ENCODE peak calls at places on chromosomes 11 and 22, in nine cellular contexts. One of them, this sample, is unnamed. For H3K4me1, the result is how much of the 10 kb centered on the place peaks cover.

GRCh38 chr11:69914286-69915150 is 95.3 kb upstream of the FGF3 start:
- DNase-seq in left ventricle myocardium inferior: peak
- DNase-seq in naive thymus-derived CD4-positive, alpha-beta T cell: no peak
- DNase-seq in GM23248: no peak
- DNase-seq in heart left ventricle: peak
- DNase-seq in neural progenitor cell: no peak
- DNase-seq in ovary: no peak
- DNase-seq in iPS DF 6.9: no peak
- DNase-seq in fibroblast of lung: no peak
- DNase-seq in this sample: no peak

GRCh38 chr11:65445101-65445603 is 22.6 kb downstream of the NEAT1 start:
- DNase-seq in GM23248: peak
- DNase-seq in ovary: no peak
- DNase-seq in naive thymus-derived CD4-positive, alpha-beta T cell: no peak
- DNase-seq in neural progenitor cell: no peak
- DNase-seq in fibroblast of lung: peak
- DNase-seq in left ventricle myocardium inferior: no peak
- DNase-seq in heart left ventricle: no peak
- DNase-seq in iPS DF 6.9: no peak
- DNase-seq in this sample: peak

GRCh38 chr11:83702795-83703194 is 416.6 kb upstream of the CCDC90B start:
- DNase-seq in GM23248: no peak
- DNase-seq in ovary: no peak
- DNase-seq in left ventricle myocardium inferior: no peak
- DNase-seq in neural progenitor cell: no peak
- DNase-seq in heart left ventricle: no peak
- DNase-seq in fibroblast of lung: no peak
- DNase-seq in iPS DF 6.9: no peak
- DNase-seq in naive thymus-derived CD4-positive, alpha-beta T cell: no peak
- DNase-seq in this sample: no peak

GRCh38 chr11:33988586-33989370 is 62.8 kb upstream of the CAPRIN1 start:
- DNase-seq in neural progenitor cell: no peak
- DNase-seq in heart left ventricle: no peak
- DNase-seq in GM23248: no peak
- DNase-seq in fibroblast of lung: no peak
- DNase-seq in ovary: no peak
- DNase-seq in left ventricle myocardium inferior: no peak
- DNase-seq in naive thymus-derived CD4-positive, alpha-beta T cell: no peak
- DNase-seq in iPS DF 6.9: no peak
- DNase-seq in this sample: no peak

GRCh38 chr11:83480251-83480650 is 194.1 kb upstream of the CCDC90B start:
- DNase-seq in GM23248: no peak
- DNase-seq in iPS DF 6.9: no peak
- DNase-seq in ovary: no peak
- DNase-seq in fibroblast of lung: peak
- DNase-seq in neural progenitor cell: no peak
- DNase-seq in naive thymus-derived CD4-positive, alpha-beta T cell: no peak
- DNase-seq in left ventricle myocardium inferior: no peak
- DNase-seq in heart left ventricle: no peak
- DNase-seq in this sample: peak

GRCh38 chr22:30635273-30636225 is at the start of gene SLC35E4:
- DNase-seq in GM23248: peak
- DNase-seq in naive thymus-derived CD4-positive, alpha-beta T cell: peak
- DNase-seq in left ventricle myocardium inferior: peak
- DNase-seq in neural progenitor cell: peak
- DNase-seq in iPS DF 6.9: peak
- DNase-seq in ovary: peak
- DNase-seq in fibroblast of lung: peak
- DNase-seq in heart left ventricle: peak
- DNase-seq in this sample: peak

GRCh38 chr11:90558328-90558865 is 335.5 kb upstream of the CHORDC1 start:
- DNase-seq in neural progenitor cell: no peak
- DNase-seq in heart left ventricle: peak
- DNase-seq in fibroblast of lung: no peak
- DNase-seq in naive thymus-derived CD4-positive, alpha-beta T cell: no peak
- DNase-seq in iPS DF 6.9: no peak
- DNase-seq in GM23248: no peak
- DNase-seq in left ventricle myocardium inferior: no peak
- DNase-seq in ovary: no peak
- DNase-seq in this sample: no peak

GRCh38 chr11:84249344-84250135 is 963.4 kb upstream of the CCDC90B start:
- DNase-seq in ovary: no peak
- DNase-seq in fibroblast of lung: peak
- DNase-seq in GM23248: peak
- DNase-seq in left ventricle myocardium inferior: no peak
- DNase-seq in neural progenitor cell: no peak
- DNase-seq in heart left ventricle: no peak
- DNase-seq in iPS DF 6.9: no peak
- DNase-seq in naive thymus-derived CD4-positive, alpha-beta T cell: no peak
- DNase-seq in this sample: peak

GRCh38 chr11:131658952-131659351 is 288.5 kb downstream of the NTM start:
- DNase-seq in heart left ventricle: no peak
- DNase-seq in left ventricle myocardium inferior: no peak
- DNase-seq in GM23248: no peak
- DNase-seq in iPS DF 6.9: no peak
- DNase-seq in fibroblast of lung: peak
- DNase-seq in naive thymus-derived CD4-positive, alpha-beta T cell: no peak
- DNase-seq in ovary: no peak
- DNase-seq in neural progenitor cell: no peak
- DNase-seq in this sample: no peak

GRCh38 chr11:36452231-36452630 is 57.8 kb downstream of the TRAF6 start:
- DNase-seq in left ventricle myocardium inferior: no peak
- DNase-seq in neural progenitor cell: no peak
- DNase-seq in GM23248: peak
- DNase-seq in naive thymus-derived CD4-positive, alpha-beta T cell: no peak
- DNase-seq in fibroblast of lung: peak
- DNase-seq in iPS DF 6.9: no peak
- DNase-seq in heart left ventricle: no peak
- DNase-seq in ovary: no peak
- DNase-seq in this sample: no peak

GRCh38 chr11:107719062-107719461 is 7.2 kb upstream of the SLN start:
- DNase-seq in naive thymus-derived CD4-positive, alpha-beta T cell: no peak
- DNase-seq in iPS DF 6.9: no peak
- DNase-seq in ovary: no peak
- DNase-seq in left ventricle myocardium inferior: no peak
- DNase-seq in fibroblast of lung: no peak
- DNase-seq in heart left ventricle: no peak
- DNase-seq in GM23248: peak
- DNase-seq in neural progenitor cell: no peak
- DNase-seq in this sample: no peak

GRCh38 chr11:127859941-127860354 is 727.4 kb downstream of the ETS1 start:
- DNase-seq in left ventricle myocardium inferior: no peak
- DNase-seq in naive thymus-derived CD4-positive, alpha-beta T cell: no peak
- DNase-seq in neural progenitor cell: no peak
- DNase-seq in fibroblast of lung: peak
- DNase-seq in heart left ventricle: no peak
- DNase-seq in iPS DF 6.9: no peak
- DNase-seq in GM23248: peak
- DNase-seq in ovary: no peak
- DNase-seq in this sample: no peak

GRCh38 chr11:134537296-134537695 is 125.3 kb upstream of the B3GAT1 start:
- DNase-seq in neural progenitor cell: no peak
- DNase-seq in iPS DF 6.9: no peak
- DNase-seq in naive thymus-derived CD4-positive, alpha-beta T cell: no peak
- DNase-seq in GM23248: no peak
- DNase-seq in ovary: no peak
- DNase-seq in left ventricle myocardium inferior: no peak
- DNase-seq in fibroblast of lung: no peak
- DNase-seq in heart left ventricle: no peak
- DNase-seq in this sample: peak

GRCh38 chr11:9137293-9138132 is 46.1 kb upstream of the SCUBE2 start:
- DNase-seq in GM23248: peak
- DNase-seq in neural progenitor cell: peak
- DNase-seq in iPS DF 6.9: peak
- DNase-seq in left ventricle myocardium inferior: peak
- DNase-seq in ovary: peak
- DNase-seq in naive thymus-derived CD4-positive, alpha-beta T cell: peak
- DNase-seq in fibroblast of lung: peak
- DNase-seq in heart left ventricle: peak
- DNase-seq in this sample: peak

GRCh38 chr22:46115388-46115678 is 35.0 kb upstream of the PPARA start:
- DNase-seq in naive thymus-derived CD4-positive, alpha-beta T cell: no peak
- DNase-seq in iPS DF 6.9: no peak
- DNase-seq in fibroblast of lung: no peak
- DNase-seq in left ventricle myocardium inferior: no peak
- DNase-seq in GM23248: peak
- DNase-seq in ovary: no peak
- DNase-seq in neural progenitor cell: no peak
- DNase-seq in heart left ventricle: no peak
- DNase-seq in this sample: no peak

GRCh38 chr11:121482231-121483129 is 29.7 kb upstream of the SORL1-AS1 start:
- DNase-seq in neural progenitor cell: no peak
- DNase-seq in heart left ventricle: no peak
- DNase-seq in GM23248: peak
- DNase-seq in fibroblast of lung: no peak
- DNase-seq in left ventricle myocardium inferior: no peak
- DNase-seq in naive thymus-derived CD4-positive, alpha-beta T cell: peak
- DNase-seq in iPS DF 6.9: no peak
- DNase-seq in ovary: no peak
- DNase-seq in this sample: no peak

DNA sequence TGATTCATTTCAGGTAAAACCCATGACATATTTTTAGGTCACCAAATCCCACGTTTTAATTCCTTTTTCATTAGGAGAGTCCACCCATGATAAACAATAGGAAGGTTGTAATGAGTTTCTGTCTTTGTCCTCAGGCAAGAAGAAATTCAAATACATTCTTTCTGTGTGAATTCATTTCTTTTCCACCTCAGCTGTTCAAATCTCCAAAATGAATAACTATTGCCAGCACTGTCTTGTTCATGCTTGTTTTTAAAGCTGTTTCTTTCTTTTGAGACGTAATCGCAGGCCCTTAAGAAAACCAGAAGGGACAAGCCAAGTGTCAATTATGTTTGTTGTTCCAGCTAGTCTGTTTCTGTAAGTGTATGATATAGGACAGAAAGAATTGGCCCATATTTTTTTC is 20.3 kb downstream of the MMP27 start:
- DNase-seq in neural progenitor cell: no peak
- DNase-seq in iPS DF 6.9: no peak
- DNase-seq in heart left ventricle: no peak
- DNase-seq in fibroblast of lung: peak
- DNase-seq in ovary: no peak
- DNase-seq in GM23248: peak
- DNase-seq in left ventricle myocardium inferior: no peak
- DNase-seq in naive thymus-derived CD4-positive, alpha-beta T cell: no peak
- DNase-seq in this sample: no peak
- H3K27ac ChIP-seq in neural progenitor cell: no peak
- H3K27ac ChIP-seq in iPS DF 6.9: no peak
- H3K27ac ChIP-seq in heart left ventricle: no peak
- H3K27ac ChIP-seq in fibroblast of lung: no peak
- H3K27ac ChIP-seq in ovary: no peak
- H3K27ac ChIP-seq in GM23248: no peak
- H3K27ac ChIP-seq in left ventricle myocardium inferior: no peak
- H3K27ac ChIP-seq in naive thymus-derived CD4-positive, alpha-beta T cell: no peak
- H3K27ac ChIP-seq in this sample: no peak

DNA sequence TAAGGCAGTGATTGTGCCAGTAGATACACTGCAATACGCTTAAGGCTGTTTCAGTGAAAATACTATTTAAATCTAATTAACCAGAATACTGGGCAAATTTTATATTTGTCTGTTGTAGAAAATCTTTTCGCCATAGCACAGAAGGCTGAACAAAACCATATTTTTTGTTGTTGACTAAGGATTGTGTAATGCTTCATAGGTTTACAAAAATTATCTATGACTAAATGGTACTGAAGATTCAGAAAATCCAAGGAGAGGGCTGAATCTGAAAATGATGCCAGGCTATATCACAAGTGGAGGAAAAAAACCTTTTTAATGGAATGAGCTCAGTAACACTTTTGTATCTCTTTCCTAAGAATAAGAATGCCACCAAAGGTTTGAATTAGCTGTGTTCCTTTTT is 2.8 kb downstream of the ATL3 start:
- DNase-seq in neural progenitor cell: no peak
- DNase-seq in naive thymus-derived CD4-positive, alpha-beta T cell: no peak
- DNase-seq in fibroblast of lung: no peak
- DNase-seq in ovary: no peak
- DNase-seq in GM23248: peak
- DNase-seq in left ventricle myocardium inferior: no peak
- DNase-seq in heart left ventricle: no peak
- DNase-seq in iPS DF 6.9: no peak
- DNase-seq in this sample: no peak
- H3K4me1 ChIP-seq in neural progenitor cell: under half
- H3K4me1 ChIP-seq in naive thymus-derived CD4-positive, alpha-beta T cell: under half
- H3K4me1 ChIP-seq in fibroblast of lung: under half
- H3K4me1 ChIP-seq in ovary: under half
- H3K4me1 ChIP-seq in GM23248: half or more
- H3K4me1 ChIP-seq in left ventricle myocardium inferior: half or more
- H3K4me1 ChIP-seq in heart left ventricle: under half
- H3K4me1 ChIP-seq in iPS DF 6.9: under half
- H3K4me1 ChIP-seq in this sample: under half

GRCh38 chr22:42172385-42173172 is 42.0 kb upstream of the CYP2D6 start:
- DNase-seq in left ventricle myocardium inferior: no peak
- DNase-seq in ovary: no peak
- DNase-seq in neural progenitor cell: no peak
- DNase-seq in GM23248: peak
- DNase-seq in naive thymus-derived CD4-positive, alpha-beta T cell: no peak
- DNase-seq in iPS DF 6.9: no peak
- DNase-seq in fibroblast of lung: peak
- DNase-seq in heart left ventricle: no peak
- DNase-seq in this sample: no peak
- H3K27ac ChIP-seq in left ventricle myocardium inferior: no peak
- H3K27ac ChIP-seq in ovary: no peak
- H3K27ac ChIP-seq in neural progenitor cell: no peak
- H3K27ac ChIP-seq in GM23248: no peak
- H3K27ac ChIP-seq in naive thymus-derived CD4-positive, alpha-beta T cell: no peak
- H3K27ac ChIP-seq in iPS DF 6.9: no peak
- H3K27ac ChIP-seq in fibroblast of lung: no peak
- H3K27ac ChIP-seq in heart left ventricle: no peak
- H3K27ac ChIP-seq in this sample: no peak

GRCh38 chr11:61688368-61689163 is 8.4 kb downstream of the DAGLA start:
- DNase-seq in iPS DF 6.9: no peak
- DNase-seq in fibroblast of lung: peak
- DNase-seq in GM23248: peak
- DNase-seq in left ventricle myocardium inferior: peak
- DNase-seq in neural progenitor cell: no peak
- DNase-seq in ovary: no peak
- DNase-seq in naive thymus-derived CD4-positive, alpha-beta T cell: no peak
- DNase-seq in heart left ventricle: peak
- DNase-seq in this sample: peak

GRCh38 chr11:61689164-61689496 is 8.9 kb downstream of the DAGLA start:
- DNase-seq in neural progenitor cell: no peak
- DNase-seq in fibroblast of lung: no peak
- DNase-seq in GM23248: no peak
- DNase-seq in iPS DF 6.9: no peak
- DNase-seq in ovary: no peak
- DNase-seq in heart left ventricle: no peak
- DNase-seq in naive thymus-derived CD4-positive, alpha-beta T cell: no peak
- DNase-seq in left ventricle myocardium inferior: no peak
- DNase-seq in this sample: no peak

GRCh38 chr11:61686469-61686868 is 6.3 kb downstream of the DAGLA start:
- DNase-seq in fibroblast of lung: no peak
- DNase-seq in left ventricle myocardium inferior: no peak
- DNase-seq in heart left ventricle: no peak
- DNase-seq in neural progenitor cell: no peak
- DNase-seq in naive thymus-derived CD4-positive, alpha-beta T cell: no peak
- DNase-seq in iPS DF 6.9: no peak
- DNase-seq in ovary: no peak
- DNase-seq in GM23248: no peak
- DNase-seq in this sample: no peak

GRCh38 chr11:61685611-61685955 is 5.4 kb downstream of the DAGLA start:
- DNase-seq in GM23248: no peak
- DNase-seq in fibroblast of lung: no peak
- DNase-seq in neural progenitor cell: no peak
- DNase-seq in left ventricle myocardium inferior: no peak
- DNase-seq in naive thymus-derived CD4-positive, alpha-beta T cell: no peak
- DNase-seq in ovary: no peak
- DNase-seq in heart left ventricle: no peak
- DNase-seq in iPS DF 6.9: no peak
- DNase-seq in this sample: no peak

GRCh38 chr11:61687420-61687819 is 7.2 kb downstream of the DAGLA start:
- DNase-seq in left ventricle myocardium inferior: no peak
- DNase-seq in naive thymus-derived CD4-positive, alpha-beta T cell: no peak
- DNase-seq in fibroblast of lung: no peak
- DNase-seq in ovary: no peak
- DNase-seq in heart left ventricle: no peak
- DNase-seq in neural progenitor cell: no peak
- DNase-seq in GM23248: no peak
- DNase-seq in iPS DF 6.9: no peak
- DNase-seq in this sample: peak
- H3K4me1 ChIP-seq in left ventricle myocardium inferior: half or more
- H3K4me1 ChIP-seq in naive thymus-derived CD4-positive, alpha-beta T cell: under half
- H3K4me1 ChIP-seq in fibroblast of lung: under half
- H3K4me1 ChIP-seq in ovary: under half
- H3K4me1 ChIP-seq in heart left ventricle: under half
- H3K4me1 ChIP-seq in neural progenitor cell: under half
- H3K4me1 ChIP-seq in GM23248: under half
- H3K4me1 ChIP-seq in iPS DF 6.9: under half
- H3K4me1 ChIP-seq in this sample: under half